ENCODE peak calls at places on chromosomes 11 and 22, in ten cellular contexts. X is ELR, U is left ventricle myocardium inferior, R is KBM-7, F is HAP-1, Y is NCI-H1930, N is dermis blood vessel endothelial cell, Q is activated gamma-delta T cell treated with Interleukin-2 at 50 U/mL for 16 hours, K is fibroblast of the aortic adventitia, Z is NCI-H1417 treated with DMSO at 0.1 percent for 48 hours. H is an unnamed sample.

GRCh38 chr11:64230985-64231365 is 627 bp downstream of the DNAJC4 start:
- DNase-seq in X (no peak), U (no peak), R (peak; percentile 64), F (no peak), Y (no peak), N (peak; percentile 23), Q (no peak), K (no peak), Z (no peak), H (no peak)

GRCh38 chr11:128689946-128690745 is 3.7 kb upstream of the FLI1 start:
- DNase-seq in X (no peak), U (no peak), R (no peak), F (no peak), Y (no peak), N (no peak), Q (no peak), K (peak; percentile 39), Z (no peak), H (no peak)

GRCh38 chr11:108766596-108767173 is 101.8 kb downstream of the DDX10 start:
- DNase-seq in X (no peak), U (no peak), R (no peak), F (no peak), Y (no peak), N (no peak), Q (no peak), K (no peak), Z (no peak), H (no peak)

GRCh38 chr11:134779179-134779578 is 367.1 kb upstream of the B3GAT1 start:
- DNase-seq in X (no peak), U (no peak), R (no peak), F (no peak), Y (no peak), N (no peak), Q (no peak), K (no peak), Z (no peak), H (no peak)

GRCh38 chr11:2881076-2881973 is 4.2 kb downstream of the CDKN1C start:
- DNase-seq in X (no peak), U (no peak), R (no peak), F (no peak), Y (no peak), N (no peak), Q (no peak), K (no peak), Z (no peak), H (no peak)

GRCh38 chr11:68905421-68906360 is 2.0 kb downstream of the IGHMBP2 start:
- DNase-seq in X (no peak), U (no peak), R (no peak), F (no peak), Y (no peak), N (no peak), Q (no peak), K (no peak), Z (no peak), H (no peak)

GRCh38 chr11:96033054-96033453 is 109.1 kb upstream of the MTMR2 start:
- DNase-seq in X (no peak), U (no peak), R (no peak), F (no peak), Y (no peak), N (no peak), Q (no peak), K (peak; percentile 29), Z (no peak), H (no peak)

GRCh38 chr11:113105584-113105983 is 144.4 kb downstream of the NCAM1 start:
- DNase-seq in X (no peak), U (no peak), R (no peak), F (no peak), Y (no peak), N (no peak), Q (no peak), K (no peak), Z (no peak), H (no peak)

GRCh38 chr11:12461516-12461915 is 84.1 kb downstream of the PARVA start:
- DNase-seq in X (peak; percentile 21), U (no peak), R (no peak), F (peak; percentile 71), Y (no peak), N (no peak), Q (no peak), K (no peak), Z (no peak), H (no peak)

GRCh38 chr11:119560961-119561360 is 138.0 kb upstream of the THY1 start:
- DNase-seq in X (no peak), U (no peak), R (no peak), F (no peak), Y (no peak), N (no peak), Q (no peak), K (no peak), Z (no peak), H (no peak)

GRCh38 chr22:36762687-36763260 is 13.1 kb downstream of the IFT27 start:
- DNase-seq in X (no peak), U (peak; percentile 74), R (no peak), F (peak; percentile 4), Y (no peak), N (no peak), Q (no peak), K (peak; percentile 36), Z (no peak), H (no peak)

GRCh38 chr22:45642966-45643365 is 28.7 kb upstream of the ATXN10 start:
- DNase-seq in X (no peak), U (no peak), R (no peak), F (no peak), Y (no peak), N (no peak), Q (no peak), K (peak; percentile 21), Z (no peak), H (no peak)

GRCh38 chr11:116311141-116311540 is 461.6 kb downstream of the BUD13 start:
- DNase-seq in X (no peak), U (no peak), R (no peak), F (no peak), Y (no peak), N (no peak), Q (no peak), K (no peak), Z (peak; percentile 75), H (no peak)